ENCODE peak calls at places on chromosomes 12 and 14, in ten cellular contexts. J is HTR-8/SVneo; N is stimulated activated effector memory CD8-positive, alpha-beta T cell treated with anti-CD3 and anti-CD28 coated beads, Interleukin-12 subunit alpha, Interleukin-12 subunit beta, amount 100 ng/mL, for 72 hours; L is NCI-H345; Y is neural crest cell; I is AG08395; A is AG08396; M is testis; X is iris pigment epithelial cell; U is Caco-2. B is an unnamed sample.

GRCh38 chr14:93905623-93906022 is 21.5 kb upstream of the FAM181A start:
- DNase-seq in M (no peak), U (no peak), A (no peak), I (no peak), J (no peak), N (no peak), Y (no peak), L (no peak), X (no peak), B (no peak)

GRCh38 chr14:100345711-100346110 is 22.6 kb downstream of the SLC25A47 start:
- DNase-seq in J (no peak), L (no peak), A (no peak), I (no peak), M (no peak), Y (no peak), X (no peak), N (no peak), U (no peak), B (no peak)

GRCh38 chr12:27771470-27772327 is 8.3 kb upstream of the KLHL42 start:
- DNase-seq in N (no peak), M (no peak), I (no peak), A (no peak), L (no peak), Y (no peak), U (no peak), X (peak), J (no peak), B (no peak)

GRCh38 chr12:80862606-80863005 is 75.1 kb downstream of the LIN7A start:
- DNase-seq in I (no peak), Y (no peak), A (no peak), X (peak), U (no peak), L (no peak), J (no peak), N (no peak), M (no peak), B (no peak)

GRCh38 chr12:123401753-123402683 is 18.1 kb downstream of the KMT5A start:
- DNase-seq in Y (no peak), U (no peak), M (no peak), N (no peak), J (no peak), A (no peak), I (no peak), X (no peak), L (no peak), B (peak)

GRCh38 chr14:96626121-96626768 is 124.1 kb downstream of the PAPOLA start:
- DNase-seq in I (no peak), M (no peak), U (no peak), Y (no peak), X (no peak), N (no peak), J (no peak), L (no peak), A (no peak), B (no peak)

GRCh38 chr12:116837082-116837481 is 44.2 kb downstream of the HRK start:
- DNase-seq in N (no peak), M (no peak), I (no peak), L (no peak), U (no peak), X (no peak), Y (no peak), A (no peak), J (no peak), B (no peak)

GRCh38 chr14:33711761-33712160 is 239.1 kb downstream of the EGLN3 start:
- DNase-seq in N (no peak), M (no peak), A (no peak), U (no peak), Y (no peak), L (no peak), X (no peak), J (no peak), I (no peak), B (no peak)

GRCh38 chr12:57309420-57309819 is 58.4 kb upstream of the STAC3 start:
- DNase-seq in M (no peak), L (no peak), Y (no peak), X (peak), J (peak), N (no peak), A (peak), U (no peak), I (peak), B (no peak)

GRCh38 chr12:95351745-95352144 is 122.2 kb upstream of the METAP2 start:
- DNase-seq in N (no peak), U (no peak), X (no peak), M (no peak), I (peak), A (no peak), J (no peak), Y (no peak), L (no peak), B (no peak)

GRCh38 chr12:848519-849191 is 96.3 kb downstream of the WNK1 start:
- DNase-seq in J (no peak), N (no peak), Y (no peak), U (no peak), I (peak), L (no peak), X (peak), A (no peak), M (no peak), B (no peak)

GRCh38 chr12:56120158-56120846 is 2.2 kb downstream of the ZC3H10 start:
- DNase-seq in L (no peak), U (no peak), N (no peak), X (peak), I (no peak), M (no peak), J (no peak), Y (no peak), A (no peak), B (no peak)

GRCh38 chr14:103094406-103095209 is at the start of gene EXOC3L4:
- DNase-seq in I (no peak), X (no peak), A (no peak), M (no peak), N (no peak), U (peak), J (no peak), L (no peak), Y (no peak), B (no peak)

GRCh38 chr14:87754512-87755223 is 238.3 kb downstream of the GALC start:
- DNase-seq in L (no peak), N (no peak), Y (no peak), X (no peak), M (no peak), A (no peak), J (no peak), U (no peak), I (no peak), B (no peak)